ENCODE peak calls at places on chromosomes 11 and 22, in nine cellular contexts. F, N, S, I, Q, C, W, J and H are unnamed samples.

GRCh38 chr11:3723014-3723708 is 52.0 kb upstream of the CHRNA10 start:
- DNase-seq in J (peak; percentile 97), S (no peak), Q (no peak), C (peak; percentile 66), F (peak; percentile 99), W (peak; percentile 97), N (no peak), I (peak; percentile 54), H (peak; percentile 92)

GRCh38 chr11:44747339-44747738 is 20.6 kb downstream of the TSPAN18 start:
- DNase-seq in C (no peak), J (no peak), F (peak; percentile 12), S (no peak), Q (no peak), N (no peak), I (no peak), W (peak; percentile 7), H (peak; percentile 85)

GRCh38 chr11:35711173-35711910 is 48.8 kb downstream of the TRIM44 start:
- DNase-seq in J (no peak), I (no peak), C (no peak), Q (no peak), N (no peak), W (peak; percentile 3), S (no peak), F (no peak), H (no peak)

GRCh38 chr22:47151490-47151889 is 389.0 kb downstream of the TBC1D22A start:
- DNase-seq in C (peak; percentile 36), W (peak; percentile 59), F (no peak), J (peak; percentile 9), Q (no peak), N (no peak), I (peak; percentile 51), S (no peak), H (peak; percentile 17)

GRCh38 chr22:37705205-37705604 is 8.4 kb downstream of the TRIOBP start:
- DNase-seq in W (no peak), F (no peak), C (no peak), N (no peak), J (no peak), S (no peak), Q (no peak), I (no peak), H (no peak)

GRCh38 chr22:44572414-44573207 is 74.6 kb upstream of the RTL6 start:
- DNase-seq in Q (peak; percentile 57), W (no peak), C (no peak), I (no peak), J (no peak), N (no peak), S (no peak), F (no peak), H (no peak)

GRCh38 chr11:21511835-21512440 is 680.9 kb upstream of the ANO5 start:
- DNase-seq in C (no peak), W (peak; percentile 0), F (no peak), Q (peak; percentile 72), N (no peak), I (peak; percentile 2), S (no peak), J (no peak), H (no peak)

GRCh38 chr22:23315341-23315917 is 135.1 kb downstream of the BCR start:
- DNase-seq in C (peak; percentile 64), W (peak; percentile 79), J (no peak), N (peak; percentile 40), I (no peak), F (peak; percentile 48), Q (peak; percentile 80), S (no peak), H (peak; percentile 66)

GRCh38 chr11:3942956-3943497 is 87.6 kb downstream of the STIM1 start:
- DNase-seq in F (peak; percentile 26), Q (no peak), W (no peak), J (no peak), C (no peak), S (no peak), N (no peak), I (no peak), H (no peak)

GRCh38 chr11:26442131-26442530 is 110.2 kb downstream of the ANO3 start:
- DNase-seq in I (no peak), N (no peak), C (no peak), F (peak; percentile 92), J (peak; percentile 73), Q (no peak), S (no peak), W (peak; percentile 14), H (peak; percentile 80)

GRCh38 chr11:104892723-104893511 is 5.3 kb downstream of the CASP12 start:
- DNase-seq in F (peak; percentile 53), J (no peak), C (no peak), W (peak; percentile 32), I (peak; percentile 8), Q (no peak), S (no peak), N (no peak), H (no peak)

GRCh38 chr22:46328066-46328465 is 7.4 kb upstream of the TRMU start:
- DNase-seq in C (no peak), N (no peak), F (no peak), I (no peak), Q (no peak), S (no peak), W (no peak), J (no peak), H (no peak)

GRCh38 chr11:118175031-118175531 is 1.4 kb downstream of the SCN2B start:
- DNase-seq in F (no peak), I (peak; percentile 31), C (no peak), W (no peak), J (no peak), S (no peak), Q (no peak), N (no peak), H (no peak)

GRCh38 chr11:67384851-67385366 is 6.9 kb upstream of the RAD9A start:
- DNase-seq in J (no peak), C (no peak), N (no peak), F (no peak), Q (no peak), I (no peak), S (no peak), W (peak; percentile 68), H (no peak)

GRCh38 chr11:64643927-64644326 is 52.9 kb downstream of the SLC22A12 start:
- DNase-seq in J (no peak), W (no peak), I (no peak), S (no peak), F (no peak), C (no peak), Q (no peak), N (no peak), H (no peak)

GRCh38 chr11:88484873-88485621 is 147.5 kb upstream of the CTSC start:
- DNase-seq in F (peak; percentile 71), C (no peak), S (no peak), Q (no peak), J (no peak), W (peak; percentile 54), N (peak; percentile 28), I (peak; percentile 14), H (no peak)

GRCh38 chr11:78080818-78081495 is 1.3 kb upstream of the NDUFC2 start:
- DNase-seq in J (peak; percentile 20), W (peak; percentile 82), N (no peak), S (no peak), F (peak; percentile 32), Q (no peak), I (no peak), C (peak; percentile 45), H (no peak)

GRCh38 chr11:123408619-123409455 is 21.2 kb upstream of the GRAMD1B start:
- DNase-seq in J (no peak), F (no peak), Q (no peak), S (no peak), C (no peak), W (no peak), I (no peak), N (no peak), H (no peak)

GRCh38 chr22:40472036-40472435 is 101.6 kb downstream of the SGSM3 start:
- DNase-seq in S (no peak), W (no peak), C (no peak), J (no peak), F (no peak), I (no peak), N (no peak), Q (no peak), H (no peak)

GRCh38 chr11:34284836-34285235 is 73.0 kb downstream of the ABTB2 start:
- DNase-seq in S (no peak), Q (no peak), W (no peak), F (no peak), I (no peak), N (no peak), J (no peak), C (no peak), H (no peak)

GRCh38 chr11:111155021-111155420 is 90.5 kb upstream of the POU2AF2 start:
- DNase-seq in J (no peak), C (no peak), W (no peak), N (no peak), S (no peak), I (no peak), Q (no peak), F (peak; percentile 41), H (no peak)